ENCODE peak calls at places on chromosomes 4 and X, in five cellular contexts. N is iris pigment epithelial cell; L is CD8-positive, alpha-beta T cell; A is K562; E is sciatic nerve. U is an unnamed sample.

GRCh38 chr4:1244081-1244977 is 4.6 kb downstream of the CTBP1 start:
- DNase-seq in L (no peak), E (peak; percentile 70), A (peak; percentile 9), N (no peak), U (peak; percentile 15)

GRCh38 chr4:114417214-114417613 is 181.4 kb upstream of the UGT8 start:
- DNase-seq in E (no peak), L (no peak), N (no peak), A (no peak), U (no peak)

GRCh38 chr4:10015140-10015753 is 6.0 kb downstream of the SLC2A9 start:
- DNase-seq in N (peak; percentile 48), L (no peak), A (no peak), E (no peak), U (no peak)

GRCh38 chr4:78242071-78242470 is 184.9 kb downstream of the FRAS1 start:
- DNase-seq in N (peak; percentile 59), L (no peak), A (no peak), E (no peak), U (no peak)

GRCh38 chrX:112738347-112739033 is 58.8 kb upstream of the LHFPL1 start:
- DNase-seq in L (no peak), N (no peak), A (no peak), E (no peak), U (no peak)

GRCh38 chrX:37686979-37687378 is 1.4 kb downstream of the XK start:
- DNase-seq in N (no peak), A (no peak), E (no peak), L (no peak), U (no peak)

GRCh38 chr4:37737456-37737855 is 51.3 kb upstream of the RELL1 start:
- DNase-seq in A (no peak), N (peak; percentile 83), L (no peak), E (no peak), U (no peak)

GRCh38 chr4:140811429-140811828 is 55.2 kb upstream of the TBC1D9 start:
- DNase-seq in A (no peak), L (no peak), N (no peak), E (no peak), U (no peak)

GRCh38 chr4:64417974-64418373 is 8.7 kb upstream of the TECRL start:
- DNase-seq in A (no peak), N (peak; percentile 1), L (no peak), E (no peak), U (no peak)

GRCh38 chrX:52923781-52924241 is 26.7 kb downstream of the FAM156B start:
- DNase-seq in N (peak; percentile 67), L (no peak), E (no peak), A (no peak), U (no peak)

GRCh38 chr4:80069837-80070788 is 2.9 kb downstream of the ANTXR2 start:
- DNase-seq in L (no peak), N (peak; percentile 65), E (no peak), A (no peak), U (no peak)

GRCh38 chrX:18931972-18932371 is 51.9 kb downstream of the PHKA2 start:
- DNase-seq in E (no peak), A (no peak), L (no peak), N (peak; percentile 17), U (no peak)

GRCh38 chrX:106611323-106611681 is 476 bp upstream of the RADX start:
- DNase-seq in A (no peak), E (no peak), L (no peak), N (no peak), U (no peak)

GRCh38 chr4:16197842-16198241 is 28.4 kb downstream of the TAPT1 start:
- DNase-seq in A (no peak), N (no peak), L (no peak), E (no peak), U (no peak)

GRCh38 chr4:56464581-56464980 is 2.8 kb upstream of the SRP72 start:
- DNase-seq in A (no peak), E (no peak), L (no peak), N (no peak), U (no peak)

GRCh38 chrX:153612413-153612812 is 13.5 kb upstream of the CCNQ start:
- DNase-seq in E (no peak), A (no peak), N (no peak), L (no peak), U (no peak)

GRCh38 chr4:41215155-41215554 is 813 bp upstream of the APBB2 start:
- DNase-seq in N (no peak), E (no peak), L (no peak), A (no peak), U (no peak)

GRCh38 chrX:72107320-72107719 is 24.4 kb downstream of the RTL5 start:
- DNase-seq in E (no peak), A (peak; percentile 18), N (peak; percentile 50), L (peak; percentile 45), U (no peak)

GRCh38 chr4:33107813-33108212 is 2387.6 kb downstream of the PCDH7 start:
- DNase-seq in L (no peak), N (peak; percentile 31), A (no peak), E (no peak), U (no peak)

GRCh38 chr4:106551724-106552123 is 183.1 kb upstream of the GIMD1 start:
- DNase-seq in N (no peak), E (no peak), A (no peak), L (no peak), U (no peak)

GRCh38 chr4:38365261-38365660 is 298.7 kb upstream of the KLF3 start:
- DNase-seq in A (no peak), N (no peak), E (no peak), L (no peak), U (no peak)

GRCh38 chr4:189940178-189941004 is at the start of gene FRG1:
- DNase-seq in N (peak; percentile 96), L (peak; percentile 93), A (peak; percentile 86), E (peak; percentile 97), U (peak; percentile 98)

GRCh38 chr4:63080929-63081328 is 1328.3 kb downstream of the TECRL start:
- DNase-seq in L (no peak), A (no peak), E (no peak), N (no peak), U (no peak)

GRCh38 chrX:118254611-118255010 is 91.3 kb upstream of the WDR44 start:
- DNase-seq in E (peak; percentile 76), N (peak; percentile 50), L (no peak), A (peak; percentile 42), U (no peak)

GRCh38 chr4:76074468-76074867 is at the start of gene ART3:
- DNase-seq in N (no peak), A (no peak), E (no peak), L (no peak), U (no peak)

GRCh38 chr4:123579961-123580360 is 183.4 kb downstream of the SPRY1 start:
- DNase-seq in N (peak; percentile 46), A (no peak), L (no peak), E (no peak), U (no peak)

GRCh38 chr4:16705341-16705740 is 193.1 kb downstream of the LDB2 start:
- DNase-seq in N (no peak), A (no peak), L (no peak), E (no peak), U (no peak)

GRCh38 chr4:118716304-118716703 is 31.1 kb downstream of the METTL14 start:
- DNase-seq in E (no peak), N (no peak), A (no peak), L (no peak), U (no peak)

GRCh38 chrX:44570524-44570923 is 27.9 kb upstream of the FUNDC1 start:
- DNase-seq in N (peak; percentile 24), E (no peak), A (no peak), L (no peak), U (no peak)

GRCh38 chrX:97673135-97673534 is 789.4 kb downstream of the RPA4 start:
- DNase-seq in A (no peak), N (no peak), L (no peak), E (no peak), U (no peak)

GRCh38 chrX:18290200-18290599 is 64.3 kb downstream of the SCML2 start:
- DNase-seq in N (no peak), L (no peak), E (no peak), A (no peak), U (no peak)

GRCh38 chrX:55057691-55058249 is 17.1 kb upstream of the PAGE2B start:
- DNase-seq in A (peak; percentile 26), N (peak; percentile 34), E (no peak), L (no peak), U (no peak)

GRCh38 chr4:128141866-128142265 is 80.8 kb downstream of the LARP1B start:
- DNase-seq in L (no peak), A (no peak), E (no peak), N (peak; percentile 11), U (no peak)

U was measured in natural killer cell.